ENCODE peak calls at places on chromosomes 4 and X, in eight cellular contexts. One of them, this sample, is unnamed.

GRCh38 chrX:136866337-136867095 is 14.0 kb downstream of the RBMX start:
- DNase-seq in bronchial epithelial cell: no peak
- DNase-seq in body of pancreas: no peak
- DNase-seq in Calu3: no peak
- DNase-seq in transverse colon: no peak
- DNase-seq in GM13976: no peak
- DNase-seq in OCI-LY7: no peak
- DNase-seq in progenitor cell of endocrine pancreas: no peak
- DNase-seq in this sample: no peak

GRCh38 chr4:156958276-156959074 is 13.1 kb downstream of the PDGFC start:
- DNase-seq in Calu3: no peak
- DNase-seq in transverse colon: no peak
- DNase-seq in body of pancreas: no peak
- DNase-seq in progenitor cell of endocrine pancreas: no peak
- DNase-seq in GM13976: no peak
- DNase-seq in bronchial epithelial cell: no peak
- DNase-seq in OCI-LY7: no peak
- DNase-seq in this sample: no peak

GRCh38 chr4:86014599-86014998 is 345.3 kb downstream of the MAPK10 start:
- DNase-seq in bronchial epithelial cell: no peak
- DNase-seq in GM13976: peak; percentile 44
- DNase-seq in body of pancreas: no peak
- DNase-seq in progenitor cell of endocrine pancreas: no peak
- DNase-seq in Calu3: no peak
- DNase-seq in transverse colon: no peak
- DNase-seq in OCI-LY7: peak; percentile 24
- DNase-seq in this sample: no peak

GRCh38 chr4:2825740-2826139 is 17.9 kb upstream of the ADD1 start:
- DNase-seq in bronchial epithelial cell: no peak
- DNase-seq in GM13976: no peak
- DNase-seq in OCI-LY7: no peak
- DNase-seq in Calu3: no peak
- DNase-seq in body of pancreas: no peak
- DNase-seq in transverse colon: no peak
- DNase-seq in progenitor cell of endocrine pancreas: no peak
- DNase-seq in this sample: peak; percentile 15

GRCh38 chr4:17490575-17491059 is 21.3 kb downstream of the QDPR start:
- DNase-seq in bronchial epithelial cell: no peak
- DNase-seq in Calu3: no peak
- DNase-seq in OCI-LY7: no peak
- DNase-seq in transverse colon: no peak
- DNase-seq in GM13976: no peak
- DNase-seq in progenitor cell of endocrine pancreas: no peak
- DNase-seq in body of pancreas: peak; percentile 55
- DNase-seq in this sample: no peak

GRCh38 chr4:174018236-174018635 is 265.2 kb downstream of the FBXO8 start:
- DNase-seq in GM13976: no peak
- DNase-seq in Calu3: no peak
- DNase-seq in transverse colon: no peak
- DNase-seq in bronchial epithelial cell: no peak
- DNase-seq in OCI-LY7: no peak
- DNase-seq in progenitor cell of endocrine pancreas: no peak
- DNase-seq in body of pancreas: no peak
- DNase-seq in this sample: no peak

GRCh38 chrX:22093550-22093949 is 61.4 kb downstream of the PHEX start:
- DNase-seq in OCI-LY7: no peak
- DNase-seq in progenitor cell of endocrine pancreas: no peak
- DNase-seq in transverse colon: no peak
- DNase-seq in GM13976: no peak
- DNase-seq in bronchial epithelial cell: no peak
- DNase-seq in body of pancreas: no peak
- DNase-seq in Calu3: no peak
- DNase-seq in this sample: no peak

GRCh38 chr4:3416821-3417221 is 24.9 kb upstream of the HGFAC start:
- DNase-seq in body of pancreas: no peak
- DNase-seq in OCI-LY7: no peak
- DNase-seq in Calu3: no peak
- DNase-seq in bronchial epithelial cell: no peak
- DNase-seq in GM13976: no peak
- DNase-seq in progenitor cell of endocrine pancreas: no peak
- DNase-seq in transverse colon: no peak
- DNase-seq in this sample: no peak

GRCh38 chr4:151518359-151518758 is 109.4 kb downstream of the FHIP1A start:
- DNase-seq in progenitor cell of endocrine pancreas: no peak
- DNase-seq in GM13976: no peak
- DNase-seq in bronchial epithelial cell: no peak
- DNase-seq in OCI-LY7: no peak
- DNase-seq in Calu3: no peak
- DNase-seq in transverse colon: no peak
- DNase-seq in body of pancreas: no peak
- DNase-seq in this sample: no peak

GRCh38 chr4:2535386-2536192 is 858 bp upstream of the FAM193A start:
- DNase-seq in body of pancreas: no peak
- DNase-seq in GM13976: peak; percentile 63
- DNase-seq in transverse colon: peak; percentile 53
- DNase-seq in Calu3: peak; percentile 15
- DNase-seq in OCI-LY7: peak; percentile 84
- DNase-seq in bronchial epithelial cell: no peak
- DNase-seq in progenitor cell of endocrine pancreas: peak; percentile 51
- DNase-seq in this sample: peak; percentile 66

GRCh38 chrX:24131476-24131875 is 18.1 kb upstream of the ZFX start:
- DNase-seq in GM13976: no peak
- DNase-seq in OCI-LY7: no peak
- DNase-seq in Calu3: no peak
- DNase-seq in progenitor cell of endocrine pancreas: no peak
- DNase-seq in bronchial epithelial cell: no peak
- DNase-seq in body of pancreas: no peak
- DNase-seq in transverse colon: no peak
- DNase-seq in this sample: no peak

GRCh38 chrX:21946925-21947641 is 6.6 kb downstream of the SMS start:
- DNase-seq in transverse colon: no peak
- DNase-seq in OCI-LY7: no peak
- DNase-seq in progenitor cell of endocrine pancreas: no peak
- DNase-seq in body of pancreas: no peak
- DNase-seq in Calu3: no peak
- DNase-seq in GM13976: no peak
- DNase-seq in bronchial epithelial cell: peak; percentile 42
- DNase-seq in this sample: no peak

GRCh38 chr4:1244978-1245471 is 3.9 kb downstream of the CTBP1 start:
- DNase-seq in progenitor cell of endocrine pancreas: peak; percentile 9
- DNase-seq in bronchial epithelial cell: no peak
- DNase-seq in OCI-LY7: no peak
- DNase-seq in GM13976: no peak
- DNase-seq in transverse colon: no peak
- DNase-seq in Calu3: no peak
- DNase-seq in body of pancreas: peak; percentile 29
- DNase-seq in this sample: peak; percentile 14

GRCh38 chr4:2728806-2729532 is 27.2 kb downstream of the TNIP2 start:
- DNase-seq in body of pancreas: no peak
- DNase-seq in bronchial epithelial cell: no peak
- DNase-seq in progenitor cell of endocrine pancreas: no peak
- DNase-seq in transverse colon: no peak
- DNase-seq in GM13976: no peak
- DNase-seq in Calu3: no peak
- DNase-seq in OCI-LY7: no peak
- DNase-seq in this sample: no peak

GRCh38 chrX:104310084-104310483 is 55.4 kb upstream of the ESX1 start:
- DNase-seq in progenitor cell of endocrine pancreas: no peak
- DNase-seq in bronchial epithelial cell: peak; percentile 45
- DNase-seq in body of pancreas: no peak
- DNase-seq in GM13976: no peak
- DNase-seq in transverse colon: no peak
- DNase-seq in Calu3: no peak
- DNase-seq in OCI-LY7: no peak
- DNase-seq in this sample: no peak

GRCh38 chr4:73440653-73441052 is 4.6 kb downstream of the AFP start:
- DNase-seq in body of pancreas: no peak
- DNase-seq in GM13976: no peak
- DNase-seq in bronchial epithelial cell: no peak
- DNase-seq in transverse colon: no peak
- DNase-seq in OCI-LY7: no peak
- DNase-seq in Calu3: no peak
- DNase-seq in progenitor cell of endocrine pancreas: no peak
- DNase-seq in this sample: no peak

GRCh38 chr4:73438048-73438447 is 2.0 kb downstream of the AFP start:
- DNase-seq in progenitor cell of endocrine pancreas: no peak
- DNase-seq in body of pancreas: no peak
- DNase-seq in GM13976: no peak
- DNase-seq in bronchial epithelial cell: no peak
- DNase-seq in OCI-LY7: no peak
- DNase-seq in transverse colon: no peak
- DNase-seq in Calu3: no peak
- DNase-seq in this sample: no peak

GRCh38 chr4:73439445-73439844 is 3.4 kb downstream of the AFP start:
- DNase-seq in transverse colon: no peak
- DNase-seq in OCI-LY7: no peak
- DNase-seq in Calu3: no peak
- DNase-seq in GM13976: no peak
- DNase-seq in progenitor cell of endocrine pancreas: no peak
- DNase-seq in bronchial epithelial cell: no peak
- DNase-seq in body of pancreas: no peak
- DNase-seq in this sample: no peak

GRCh38 chr4:73438582-73439215 is 2.7 kb downstream of the AFP start:
- DNase-seq in progenitor cell of endocrine pancreas: no peak
- DNase-seq in body of pancreas: no peak
- DNase-seq in Calu3: no peak
- DNase-seq in transverse colon: no peak
- DNase-seq in bronchial epithelial cell: no peak
- DNase-seq in OCI-LY7: no peak
- DNase-seq in GM13976: no peak
- DNase-seq in this sample: no peak

DNA sequence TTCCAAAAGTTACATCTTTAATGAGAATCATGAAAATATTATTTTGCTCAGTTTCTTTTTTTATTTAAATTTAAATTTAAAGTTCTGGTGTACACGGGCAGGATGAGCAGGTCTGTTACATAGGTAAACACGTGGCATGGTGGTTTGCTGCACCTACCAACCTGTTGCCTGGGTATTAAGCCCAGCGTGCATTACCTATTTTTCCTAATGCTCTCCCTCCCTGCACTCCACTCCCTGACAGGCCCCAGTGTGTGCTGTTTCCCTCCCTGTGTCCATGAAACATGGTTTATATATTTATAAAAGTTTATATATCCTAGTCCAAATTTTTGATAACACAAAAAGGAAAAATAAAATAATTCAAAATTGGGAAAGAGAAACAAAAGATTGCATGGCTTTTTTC is 4.0 kb downstream of the AFP start:
- DNase-seq in GM13976: no peak
- DNase-seq in bronchial epithelial cell: no peak
- DNase-seq in progenitor cell of endocrine pancreas: no peak
- DNase-seq in transverse colon: no peak
- DNase-seq in Calu3: no peak
- DNase-seq in OCI-LY7: no peak
- DNase-seq in body of pancreas: no peak
- DNase-seq in this sample: no peak
- TF ChIP-seq CTCF in GM13976: no peak
- TF ChIP-seq CTCF in bronchial epithelial cell: no peak
- TF ChIP-seq CTCF in progenitor cell of endocrine pancreas: no peak
- TF ChIP-seq CTCF in transverse colon: no peak
- TF ChIP-seq CTCF in Calu3: no peak
- TF ChIP-seq CTCF in OCI-LY7: no peak
- TF ChIP-seq CTCF in body of pancreas: no peak
- TF ChIP-seq CTCF in this sample: no peak

DNA sequence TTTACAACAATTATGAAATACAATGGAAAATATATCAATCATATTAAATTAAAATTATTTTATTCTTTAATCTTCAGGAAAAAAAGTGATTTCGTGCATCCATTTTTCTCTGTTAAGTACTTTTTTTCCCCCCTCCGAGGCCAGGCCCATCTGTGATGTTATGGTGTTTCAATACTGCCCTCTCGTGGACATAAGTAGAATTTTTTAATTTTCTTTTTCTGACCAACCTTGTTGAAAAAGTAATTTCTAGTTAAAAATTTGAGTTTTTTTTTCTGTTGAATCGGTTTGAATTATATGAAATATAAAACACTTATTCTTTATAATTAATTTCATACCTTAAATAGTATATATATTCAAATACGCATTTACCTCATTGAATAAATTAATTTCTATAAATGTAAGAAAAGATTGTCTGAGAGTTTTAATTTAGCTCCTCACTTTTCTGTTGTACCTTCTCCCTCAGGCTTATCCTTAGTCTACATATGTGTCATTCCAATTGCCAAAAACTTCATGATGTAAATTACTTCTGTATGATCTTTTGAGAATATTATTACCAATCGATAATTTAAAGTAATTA is 175.8 kb upstream of the TECRL start:
- DNase-seq in OCI-LY7: peak; percentile 55
- DNase-seq in transverse colon: no peak
- DNase-seq in progenitor cell of endocrine pancreas: no peak
- DNase-seq in Calu3: no peak
- DNase-seq in bronchial epithelial cell: peak; percentile 19
- DNase-seq in body of pancreas: no peak
- DNase-seq in GM13976: peak; percentile 25
- DNase-seq in this sample: no peak
- TF ChIP-seq CTCF in OCI-LY7: peak; percentile 79
- TF ChIP-seq CTCF in transverse colon: no peak
- TF ChIP-seq CTCF in progenitor cell of endocrine pancreas: peak; percentile 80
- TF ChIP-seq CTCF in Calu3: peak; percentile 47
- TF ChIP-seq CTCF in bronchial epithelial cell: peak; percentile 27
- TF ChIP-seq CTCF in body of pancreas: peak; percentile 46
- TF ChIP-seq CTCF in GM13976: peak; percentile 42
- TF ChIP-seq CTCF in this sample: no peak

DNA sequence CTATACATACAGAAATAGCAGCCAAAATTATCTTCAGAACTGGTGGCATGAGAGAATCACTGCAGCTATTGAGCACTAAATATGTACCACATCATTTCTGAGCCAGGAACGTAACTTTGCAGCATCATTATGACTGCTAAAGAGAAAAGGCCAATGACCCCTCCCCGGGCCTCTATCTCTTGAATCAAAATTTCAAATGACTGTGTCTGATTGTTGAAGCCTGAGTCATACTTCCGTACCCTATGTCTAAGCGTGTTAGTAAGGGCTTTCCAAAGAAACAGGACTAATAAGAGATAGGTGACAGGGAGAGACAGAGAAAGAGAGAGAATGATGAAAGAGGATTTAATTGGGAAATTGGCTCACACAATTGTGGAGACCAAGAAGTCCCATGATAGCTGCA is 445.5 kb upstream of the SPANXN1 start:
- DNase-seq in progenitor cell of endocrine pancreas: no peak
- DNase-seq in OCI-LY7: no peak
- DNase-seq in transverse colon: no peak
- DNase-seq in bronchial epithelial cell: peak; percentile 37
- DNase-seq in Calu3: no peak
- DNase-seq in GM13976: no peak
- DNase-seq in body of pancreas: no peak
- DNase-seq in this sample: no peak
- TF ChIP-seq CTCF in progenitor cell of endocrine pancreas: no peak
- TF ChIP-seq CTCF in OCI-LY7: no peak
- TF ChIP-seq CTCF in transverse colon: no peak
- TF ChIP-seq CTCF in bronchial epithelial cell: no peak
- TF ChIP-seq CTCF in Calu3: no peak
- TF ChIP-seq CTCF in GM13976: no peak
- TF ChIP-seq CTCF in body of pancreas: no peak
- TF ChIP-seq CTCF in this sample: no peak

GRCh38 chr4:188781655-188782054 is 642.4 kb downstream of the TRIML1 start:
- DNase-seq in GM13976: no peak
- DNase-seq in progenitor cell of endocrine pancreas: no peak
- DNase-seq in transverse colon: no peak
- DNase-seq in bronchial epithelial cell: no peak
- DNase-seq in Calu3: peak; percentile 19
- DNase-seq in body of pancreas: no peak
- DNase-seq in OCI-LY7: no peak
- DNase-seq in this sample: no peak
- TF ChIP-seq CTCF in GM13976: no peak
- TF ChIP-seq CTCF in progenitor cell of endocrine pancreas: peak; percentile 49
- TF ChIP-seq CTCF in transverse colon: no peak
- TF ChIP-seq CTCF in bronchial epithelial cell: peak; percentile 40
- TF ChIP-seq CTCF in Calu3: peak; percentile 32
- TF ChIP-seq CTCF in body of pancreas: peak; percentile 12
- TF ChIP-seq CTCF in OCI-LY7: no peak
- TF ChIP-seq CTCF in this sample: no peak

GRCh38 chr4:130563185-130563890 is 1467.4 kb downstream of the C4orf33 start:
- DNase-seq in bronchial epithelial cell: peak; percentile 10
- DNase-seq in body of pancreas: peak; percentile 56
- DNase-seq in GM13976: no peak
- DNase-seq in transverse colon: no peak
- DNase-seq in progenitor cell of endocrine pancreas: peak; percentile 23
- DNase-seq in Calu3: peak; percentile 70
- DNase-seq in OCI-LY7: no peak
- DNase-seq in this sample: no peak
- TF ChIP-seq CTCF in bronchial epithelial cell: peak; percentile 13
- TF ChIP-seq CTCF in body of pancreas: peak; percentile 45
- TF ChIP-seq CTCF in GM13976: no peak
- TF ChIP-seq CTCF in transverse colon: no peak
- TF ChIP-seq CTCF in progenitor cell of endocrine pancreas: peak; percentile 65
- TF ChIP-seq CTCF in Calu3: peak; percentile 43
- TF ChIP-seq CTCF in OCI-LY7: peak; percentile 37
- TF ChIP-seq CTCF in this sample: no peak

This sample was measured in activated B cell treated with CpG ODN at 0.5 μM for 24 hours.